ENCODE peak calls at places on chromosomes 16 and 17, in nine cellular contexts. R, Q, F, W, Z, D, V, E and H are unnamed samples.

GRCh38 chr17:71114911-71115668 is 945.8 kb downstream of the KCNJ2 start:
- DNase-seq in R (peak; percentile 13), Q (no peak), F (no peak), W (no peak), Z (no peak), D (no peak), V (no peak), E (no peak), H (no peak)

GRCh38 chr16:12532871-12533610 is 270.6 kb downstream of the CPPED1 start:
- DNase-seq in R (no peak), Q (no peak), F (no peak), W (no peak), Z (no peak), D (no peak), V (no peak), E (no peak), H (no peak)

GRCh38 chr17:30368896-30369720 is 9.6 kb upstream of the CPD start:
- DNase-seq in R (no peak), Q (no peak), F (no peak), W (no peak), Z (no peak), D (no peak), V (no peak), E (no peak), H (no peak)

GRCh38 chr17:78133971-78134898 is 3.7 kb downstream of the TMC8 start:
- DNase-seq in R (peak; percentile 87), Q (no peak), F (no peak), W (peak; percentile 79), Z (peak; percentile 49), D (peak; percentile 40), V (no peak), E (peak; percentile 79), H (peak; percentile 62)

GRCh38 chr17:82497483-82498405 is 21.8 kb upstream of the FOXK2 start:
- DNase-seq in R (peak; percentile 76), Q (peak; percentile 44), F (no peak), W (no peak), Z (peak; percentile 58), D (peak; percentile 35), V (no peak), E (peak; percentile 69), H (no peak)

GRCh38 chr16:11972128-11972527 is 4.4 kb upstream of the SNX29 start:
- DNase-seq in R (no peak), Q (no peak), F (no peak), W (no peak), Z (peak; percentile 64), D (no peak), V (no peak), E (no peak), H (peak; percentile 38)

GRCh38 chr16:24612656-24613055 is 73.3 kb downstream of the RBBP6 start:
- DNase-seq in R (no peak), Q (no peak), F (no peak), W (no peak), Z (no peak), D (no peak), V (no peak), E (no peak), H (no peak)

GRCh38 chr16:10817514-10817913 is 1.1 kb downstream of the TVP23A start:
- DNase-seq in R (no peak), Q (no peak), F (no peak), W (no peak), Z (no peak), D (no peak), V (no peak), E (no peak), H (no peak)

GRCh38 chr17:40551091-40551873 is 14.0 kb downstream of the CCR7 start:
- DNase-seq in R (no peak), Q (peak; percentile 98), F (peak; percentile 83), W (peak; percentile 91), Z (peak; percentile 94), D (no peak), V (no peak), E (peak; percentile 45), H (no peak)

GRCh38 chr17:79841369-79842135 is 2.3 kb upstream of the CBX4 start:
- DNase-seq in R (peak; percentile 54), Q (no peak), F (no peak), W (no peak), Z (no peak), D (no peak), V (no peak), E (peak; percentile 43), H (no peak)

GRCh38 chr16:3690991-3691720 is 26.2 kb downstream of the TRAP1 start:
- DNase-seq in R (no peak), Q (peak; percentile 18), F (no peak), W (no peak), Z (no peak), D (no peak), V (no peak), E (no peak), H (no peak)

GRCh38 chr17:46820592-46821450 is 2.3 kb upstream of the WNT3 start:
- DNase-seq in R (no peak), Q (no peak), F (no peak), W (no peak), Z (no peak), D (no peak), V (no peak), E (no peak), H (no peak)

GRCh38 chr16:51154271-51155171 is 3.5 kb upstream of the SALL1 start:
- DNase-seq in R (peak; percentile 84), Q (peak; percentile 35), F (no peak), W (no peak), Z (no peak), D (peak; percentile 25), V (no peak), E (no peak), H (no peak)

GRCh38 chr17:36592316-36592710 is 634 bp downstream of the DHRS11 start:
- DNase-seq in R (peak; percentile 66), Q (no peak), F (no peak), W (peak; percentile 49), Z (peak; percentile 17), D (no peak), V (no peak), E (peak; percentile 68), H (peak; percentile 80)

GRCh38 chr17:19411641-19412040 is 609 bp downstream of the RNF112 start:
- DNase-seq in R (no peak), Q (no peak), F (no peak), W (no peak), Z (no peak), D (no peak), V (no peak), E (no peak), H (no peak)

GRCh38 chr17:81035389-81036127 is 607 bp downstream of the BAIAP2 start:
- DNase-seq in R (peak; percentile 54), Q (no peak), F (no peak), W (no peak), Z (no peak), D (no peak), V (no peak), E (no peak), H (peak; percentile 20)

GRCh38 chr17:81033535-81034167 is 1.3 kb upstream of the BAIAP2 start:
- DNase-seq in R (no peak), Q (no peak), F (no peak), W (no peak), Z (peak; percentile 40), D (no peak), V (no peak), E (no peak), H (no peak)

GRCh38 chr17:81034168-81034777 is 678 bp upstream of the BAIAP2 start:
- DNase-seq in R (peak; percentile 62), Q (no peak), F (no peak), W (no peak), Z (no peak), D (no peak), V (no peak), E (no peak), H (no peak)

GRCh38 chr17:81036128-81036891 is 1.4 kb downstream of the BAIAP2 start:
- DNase-seq in R (no peak), Q (no peak), F (no peak), W (no peak), Z (no peak), D (no peak), V (no peak), E (no peak), H (no peak)

GRCh38 chr17:81034779-81035388 is at the start of gene BAIAP2:
- DNase-seq in R (peak; percentile 98), Q (peak; percentile 93), F (peak; percentile 86), W (peak; percentile 100), Z (peak; percentile 97), D (peak; percentile 94), V (peak; percentile 21), E (peak; percentile 98), H (peak; percentile 96)
- TF ChIP-seq CTCF in R (peak; percentile 31), Q (no peak), F (no peak), W (peak; percentile 36), Z (no peak), D (no peak), V (peak; percentile 3), E (no peak), H (no peak)

GRCh38 chr17:13792314-13792713 is 190.6 kb upstream of the HS3ST3A1 start:
- DNase-seq in R (no peak), Q (peak; percentile 66), F (peak; percentile 18), W (no peak), Z (no peak), D (no peak), V (no peak), E (no peak), H (no peak)
- TF ChIP-seq CTCF in R (no peak), Q (peak; percentile 12), F (no peak), W (no peak), Z (no peak), D (no peak), V (no peak), E (no peak), H (no peak)

DNA sequence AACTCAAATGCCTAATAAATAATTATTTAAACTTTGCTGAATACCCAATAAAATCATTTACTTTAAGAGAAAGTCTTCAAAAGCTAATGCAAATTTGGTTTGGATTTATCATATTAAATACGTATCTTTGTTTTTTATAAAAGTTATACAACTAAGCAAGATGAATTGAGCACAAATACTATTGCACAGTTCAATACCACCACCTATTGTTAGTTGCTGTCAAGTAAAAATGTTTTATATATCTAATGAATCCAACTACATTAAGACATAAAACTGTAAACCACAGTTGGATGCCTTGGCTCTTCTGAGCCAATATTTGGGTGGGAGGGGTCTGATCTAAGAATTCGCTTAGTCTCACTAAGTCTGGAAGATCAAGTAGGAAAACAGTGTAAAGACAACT is 7.7 kb downstream of the FBXL20 start:
- DNase-seq in R (no peak), Q (no peak), F (no peak), W (no peak), Z (no peak), D (no peak), V (no peak), E (no peak), H (no peak)
- TF ChIP-seq CTCF in R (no peak), Q (no peak), F (no peak), W (peak; percentile 25), Z (peak; percentile 17), D (no peak), V (no peak), E (no peak), H (no peak)

DNA sequence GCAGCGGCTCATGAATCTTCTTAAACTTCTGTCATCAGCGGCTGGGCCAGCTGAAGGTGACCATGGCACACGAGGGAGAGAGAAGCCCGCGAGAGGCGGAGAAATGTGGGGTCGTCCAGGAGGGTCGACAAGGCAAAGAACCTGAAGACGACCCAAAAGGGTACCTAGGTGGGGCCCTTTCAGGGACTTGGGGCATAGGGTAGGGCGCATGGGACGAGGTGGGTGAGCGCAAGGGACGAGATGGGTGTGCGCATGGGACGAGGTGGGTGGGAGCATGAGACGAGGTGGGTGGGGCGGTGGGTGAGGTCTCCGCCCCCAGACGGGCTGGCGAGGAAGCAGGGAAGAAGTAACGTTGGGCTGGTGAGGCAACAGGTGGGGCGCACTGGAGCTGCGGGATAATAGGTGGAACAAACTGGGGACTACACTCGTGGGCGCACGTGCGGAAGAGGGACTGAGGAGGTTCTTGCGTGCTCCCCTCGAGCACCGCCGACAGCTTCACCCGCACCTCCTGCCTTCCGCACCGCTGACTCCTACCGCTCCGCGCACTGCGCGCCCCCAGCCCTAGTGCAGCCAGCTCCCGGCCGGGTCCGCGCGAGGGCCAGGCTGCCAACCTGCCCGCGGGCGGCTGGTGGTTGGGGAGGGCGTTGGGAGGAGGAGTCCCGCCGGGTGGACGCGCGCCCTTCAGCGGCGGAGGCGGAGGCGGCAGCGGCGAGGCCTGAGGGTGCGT is 23.2 kb upstream of the CRYM start:
- DNase-seq in R (peak; percentile 75), Q (peak; percentile 73), F (no peak), W (peak; percentile 91), Z (peak; percentile 68), D (peak; percentile 47), V (peak; percentile 66), E (peak; percentile 91), H (peak; percentile 92)
- TF ChIP-seq CTCF in R (peak; percentile 36), Q (peak; percentile 25), F (no peak), W (peak; percentile 33), Z (peak; percentile 9), D (peak; percentile 31), V (peak; percentile 26), E (no peak), H (peak; percentile 45)